ENCODE peak calls at places on chromosomes 4 and X, in eight cellular contexts. T is pancreas; F is CD8-positive, alpha-beta memory T cell; J is CD4-positive, alpha-beta memory T cell; N is PC-9; M is heart right ventricle; K is mammary epithelial cell; Y is adrenal gland. X is an unnamed sample. For H3K27me3 and H3K4me1, the result is how much of the 10 kb centered on the place peaks cover.

GRCh38 chrX:44903842-44904530 is 31.0 kb downstream of the KDM6A start:
- DNase-seq in T (no peak), F (no peak), J (no peak), N (no peak), M (no peak), K (no peak), Y (no peak), X (no peak)

GRCh38 chr4:189912170-189912569 is 28.5 kb upstream of the FRG1 start:
- DNase-seq in T (no peak), F (no peak), J (no peak), N (no peak), M (no peak), K (peak), Y (no peak), X (no peak)

GRCh38 chr4:22874334-22874912 is 181.7 kb downstream of the GBA3 start:
- DNase-seq in T (no peak), F (no peak), J (no peak), N (no peak), M (no peak), K (no peak), Y (no peak), X (no peak)

GRCh38 chr4:7673111-7673510 is 238.4 kb upstream of the PSAPL1 start:
- DNase-seq in T (no peak), F (no peak), J (no peak), N (no peak), M (no peak), K (no peak), Y (no peak), X (no peak)

GRCh38 chr4:134531013-134531412 is 329.4 kb upstream of the PABPC4L start:
- DNase-seq in T (no peak), F (no peak), J (no peak), N (no peak), M (no peak), K (no peak), Y (no peak), X (no peak)

GRCh38 chr4:25310066-25310824 is 2.3 kb upstream of the ZCCHC4 start:
- DNase-seq in T (no peak), F (no peak), J (no peak), N (no peak), M (no peak), K (no peak), Y (no peak), X (no peak)

GRCh38 chr4:5387457-5387856 is 320.9 kb downstream of the EVC2 start:
- DNase-seq in T (no peak), F (no peak), J (no peak), N (no peak), M (no peak), K (no peak), Y (no peak), X (no peak)

GRCh38 chr4:8198906-8199593 is at the start of gene SH3TC1:
- DNase-seq in T (peak), F (peak), J (peak), N (peak), M (peak), K (peak), Y (peak), X (peak)

GRCh38 chr4:152065545-152065944 is 304.7 kb upstream of the GATB start:
- DNase-seq in T (no peak), F (no peak), J (peak), N (no peak), M (no peak), K (no peak), Y (no peak), X (no peak)

GRCh38 chr4:98939892-98940298 is 11.0 kb upstream of the EIF4E start:
- DNase-seq in T (no peak), F (peak), J (peak), N (peak), M (no peak), K (peak), Y (no peak), X (peak)

GRCh38 chr4:163610642-163611041 is 116.2 kb downstream of the TMA16 start:
- DNase-seq in T (no peak), F (no peak), J (no peak), N (no peak), M (no peak), K (no peak), Y (no peak), X (no peak)

GRCh38 chr4:52195882-52196281 is 144.8 kb downstream of the SPATA18 start:
- DNase-seq in T (no peak), F (no peak), J (no peak), N (no peak), M (no peak), K (no peak), Y (no peak), X (no peak)

GRCh38 chr4:683982-684571 is 4.9 kb downstream of the SLC49A3 start:
- DNase-seq in T (peak), F (no peak), J (no peak), N (no peak), M (peak), K (no peak), Y (peak), X (peak)

GRCh38 chr4:148874331-148874730 is 432.1 kb upstream of the NR3C2 start:
- DNase-seq in T (no peak), F (no peak), J (no peak), N (no peak), M (no peak), K (no peak), Y (no peak), X (no peak)

GRCh38 chrX:24025741-24026402 is 1.1 kb downstream of the KLHL15 start:
- DNase-seq in T (no peak), F (no peak), J (no peak), N (peak), M (peak), K (peak), Y (peak), X (peak)

GRCh38 chr4:83152771-83153170 is 38.2 kb upstream of the PLAC8 start:
- DNase-seq in T (no peak), F (no peak), J (no peak), N (no peak), M (no peak), K (no peak), Y (no peak), X (no peak)

GRCh38 chr4:28357985-28358384 is 1497.3 kb downstream of the STIM2 start:
- DNase-seq in T (no peak), F (no peak), J (no peak), N (no peak), M (no peak), K (peak), Y (no peak), X (no peak)

GRCh38 chr4:159298502-159298901 is 195.6 kb downstream of the RAPGEF2 start:
- DNase-seq in T (no peak), F (no peak), J (no peak), N (no peak), M (no peak), K (peak), Y (no peak), X (no peak)

DNA sequence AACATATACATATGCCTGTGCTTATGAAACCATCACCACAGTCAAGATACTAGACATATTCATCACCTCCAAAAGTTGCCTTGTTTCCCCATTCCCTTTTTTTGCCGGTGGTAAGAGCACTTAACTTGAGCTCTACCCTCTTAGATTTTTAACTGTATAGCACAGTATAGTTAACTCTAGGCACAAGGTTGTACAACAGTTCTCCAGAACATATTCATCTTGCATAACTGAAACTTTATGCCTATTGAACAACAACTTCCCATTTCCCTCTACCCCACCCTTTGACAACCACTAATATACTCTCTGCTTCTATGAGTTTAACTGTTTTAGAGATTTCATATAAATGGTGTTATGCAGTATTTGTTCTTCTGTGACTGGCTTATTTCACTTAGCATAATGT is 119.3 kb downstream of the ASB9 start:
- DNase-seq in T (no peak), F (no peak), J (no peak), N (no peak), M (no peak), K (no peak), Y (no peak), X (no peak)
- H3K4me3 ChIP-seq in T (no peak), F (no peak), J (no peak), N (no peak), M (no peak), K (no peak), Y (no peak), X (no peak)

DNA sequence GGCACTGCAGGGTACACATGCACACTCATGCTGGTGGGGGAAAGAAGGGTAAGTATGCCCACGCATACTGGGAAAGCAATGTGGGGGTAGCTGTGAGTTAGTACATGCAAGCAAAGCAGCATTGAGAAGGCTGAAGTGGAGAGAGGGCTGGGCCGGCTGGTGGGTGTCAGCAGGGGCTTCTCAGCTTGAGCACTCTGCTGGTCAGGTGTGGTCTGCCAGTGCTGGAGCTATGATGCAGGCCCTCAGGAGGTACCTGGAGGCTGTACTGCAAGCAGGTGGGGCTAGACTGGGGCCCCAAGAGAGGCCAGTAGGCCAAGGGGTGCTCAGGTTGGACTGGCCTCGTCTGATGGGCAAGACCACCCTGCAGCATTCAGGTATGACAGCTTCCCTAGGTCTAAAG is 61.9 kb upstream of the SERPINA7 start:
- DNase-seq in T (peak), F (no peak), J (no peak), N (no peak), M (no peak), K (no peak), Y (no peak), X (no peak)
- H3K27me3 ChIP-seq in T (under half), F (under half), J (under half), N (under half), M (under half), K (under half), Y (under half), X (under half)

DNA sequence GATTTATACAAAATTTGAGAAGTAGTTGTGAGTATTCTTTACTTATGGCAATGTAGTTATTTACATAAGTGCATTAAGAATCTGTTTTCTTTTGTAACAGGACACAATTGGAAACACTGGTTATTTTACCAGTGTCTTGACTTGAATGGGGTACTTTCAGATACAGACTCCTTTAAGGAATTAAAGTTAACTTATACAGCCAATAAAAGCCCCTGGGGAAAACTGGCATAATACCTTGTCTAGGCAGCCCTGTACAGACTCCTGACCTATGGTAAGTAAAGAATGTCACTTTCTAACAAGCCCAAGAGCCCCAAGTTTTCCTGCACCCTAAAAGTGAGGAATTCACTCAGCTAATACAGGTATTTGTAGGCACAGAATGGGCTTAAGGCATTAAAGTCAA is 241.8 kb downstream of the CPXCR1 start:
- DNase-seq in T (no peak), F (no peak), J (no peak), N (no peak), M (no peak), K (no peak), Y (no peak), X (no peak)
- H3K4me1 ChIP-seq in T (under half), F (under half), J (under half), N (under half), M (under half), K (under half), Y (under half), X (under half)

GRCh38 chr4:100900134-100900533 is 382.3 kb upstream of the EMCN start:
- DNase-seq in T (no peak), F (no peak), J (no peak), N (no peak), M (no peak), K (no peak), Y (no peak), X (no peak)

GRCh38 chr4:100898844-100899243 is 381.0 kb upstream of the EMCN start:
- DNase-seq in T (no peak), F (no peak), J (no peak), N (no peak), M (no peak), K (no peak), Y (no peak), X (no peak)

GRCh38 chr4:100894339-100894870 is 376.6 kb upstream of the EMCN start:
- DNase-seq in T (no peak), F (no peak), J (no peak), N (no peak), M (no peak), K (no peak), Y (no peak), X (no peak)

GRCh38 chr4:100891808-100892207 is 374.0 kb upstream of the EMCN start:
- DNase-seq in T (no peak), F (no peak), J (no peak), N (no peak), M (no peak), K (no peak), Y (no peak), X (no peak)

DNA sequence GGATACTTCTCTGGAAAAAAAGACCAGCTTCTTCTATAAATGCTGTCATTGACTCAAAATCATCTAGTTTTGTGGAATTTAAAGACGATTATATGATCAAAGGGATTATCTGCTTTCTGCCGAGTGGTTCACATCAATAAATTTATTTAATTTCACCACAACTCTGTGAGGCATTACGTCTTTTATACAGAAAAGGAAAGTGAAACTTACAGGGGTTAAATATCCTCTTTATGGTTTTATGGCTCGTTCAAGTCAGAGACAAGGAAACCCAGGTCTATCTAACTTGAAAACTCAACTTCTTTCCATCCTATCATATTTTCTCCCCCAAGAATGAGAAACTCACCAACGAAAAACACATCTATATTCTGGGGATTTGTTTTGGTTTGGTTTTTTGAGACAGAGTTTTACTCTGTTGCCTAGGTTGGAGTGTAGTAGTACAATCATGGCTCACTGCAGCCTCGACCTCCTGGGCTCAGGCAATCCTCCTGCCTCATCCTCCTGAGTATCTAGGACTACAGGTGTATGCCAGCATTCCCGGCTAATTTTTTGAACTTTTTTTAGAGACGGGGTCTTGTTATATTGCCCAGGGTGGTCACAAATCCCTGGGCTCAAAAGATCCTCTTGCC is 377.9 kb upstream of the EMCN start:
- DNase-seq in T (no peak), F (peak), J (peak), N (no peak), M (no peak), K (no peak), Y (no peak), X (no peak)
- H3K4me3 ChIP-seq in T (no peak), F (peak), J (peak), N (no peak), M (no peak), K (no peak), Y (peak), X (no peak)

X was measured in prostate gland.